ENCODE peak calls at places on chromosomes 16 and 17, in seven cellular contexts. F is activated CD4-positive, CD25-positive, alpha-beta regulatory T cell; Z is IMR-90; I is MCF 10A; K is mesothelial cell of epicardium; L is activated CD8-positive, alpha-beta memory T cell treated with anti-CD3 and anti-CD28 coated beads, Interleukin-2, amount 10 ng/mL, durations not matched to agents 7 days and 5 days; T is stimulated activated CD4-positive, alpha-beta T cell treated with anti-CD3 and anti-CD28 coated beads, Interleukin-4, amount 100 ng/mL, for 1 hour. H is an unnamed sample.

GRCh38 chr17:80889897-80890550 is 101.6 kb upstream of the CHMP6 start:
- DNase-seq in K (peak; percentile 16), I (no peak), F (no peak), Z (no peak), L (peak; percentile 76), T (peak; percentile 40), H (peak; percentile 48)

GRCh38 chr16:88608076-88608475 is 30.3 kb upstream of the IL17C start:
- DNase-seq in F (no peak), L (no peak), K (no peak), T (no peak), I (no peak), Z (no peak), H (no peak)

GRCh38 chr17:80760501-80760900 is 215.9 kb downstream of the RPTOR start:
- DNase-seq in L (no peak), T (no peak), Z (no peak), K (no peak), F (no peak), I (peak; percentile 82), H (peak; percentile 31)

GRCh38 chr17:68775338-68775737 is 174.2 kb upstream of the FAM20A start:
- DNase-seq in F (no peak), L (no peak), T (no peak), I (no peak), Z (no peak), K (no peak), H (no peak)

GRCh38 chr17:72715906-72716572 is 376.4 kb downstream of the SLC39A11 start:
- DNase-seq in L (no peak), K (no peak), Z (peak; percentile 98), I (peak; percentile 92), T (no peak), F (no peak), H (no peak)

GRCh38 chr17:66348605-66349165 is 46.3 kb downstream of the PRKCA start:
- DNase-seq in L (no peak), Z (peak; percentile 89), T (no peak), K (no peak), I (peak; percentile 70), F (no peak), H (no peak)

GRCh38 chr16:64679976-64680375 is 441.9 kb downstream of the CDH11 start:
- DNase-seq in L (no peak), T (no peak), F (no peak), K (no peak), Z (no peak), I (no peak), H (no peak)

GRCh38 chr17:51083976-51084375 is 36.7 kb downstream of the SPAG9 start:
- DNase-seq in L (no peak), I (no peak), Z (no peak), K (no peak), T (no peak), F (no peak), H (no peak)

GRCh38 chr17:5331506-5331905 is 49.4 kb downstream of the RABEP1 start:
- DNase-seq in F (no peak), L (no peak), Z (peak; percentile 59), T (no peak), K (no peak), I (no peak), H (no peak)

GRCh38 chr17:2789700-2790099 is 6.5 kb upstream of the RAP1GAP2 start:
- DNase-seq in I (peak; percentile 13), L (no peak), T (no peak), K (no peak), Z (no peak), F (no peak), H (no peak)

GRCh38 chr16:2033057-2033911 is 6.6 kb downstream of the NHERF2 start:
- DNase-seq in F (no peak), I (no peak), K (peak; percentile 45), Z (peak; percentile 54), T (no peak), L (no peak), H (no peak)

GRCh38 chr16:8641671-8642070 is 20.2 kb downstream of the METTL22 start:
- DNase-seq in F (no peak), L (no peak), T (no peak), I (no peak), Z (no peak), K (no peak), H (no peak)

GRCh38 chr16:50841081-50841886 is 99.4 kb downstream of the CYLD start:
- DNase-seq in K (no peak), F (no peak), Z (no peak), I (no peak), T (peak; percentile 43), L (peak; percentile 43), H (peak; percentile 54)

GRCh38 chr16:17515421-17516210 is 44.9 kb upstream of the XYLT1 start:
- DNase-seq in K (no peak), I (no peak), T (no peak), F (no peak), Z (peak; percentile 89), L (no peak), H (no peak)

GRCh38 chr16:77596243-77596642 is 126.1 kb upstream of the NUDT7 start:
- DNase-seq in I (peak; percentile 28), K (no peak), L (no peak), T (no peak), Z (peak; percentile 1), F (no peak), H (no peak)

GRCh38 chr17:36183811-36184765 is 7.7 kb upstream of the TBC1D3B start:
- DNase-seq in K (no peak), Z (no peak), I (no peak), F (no peak), L (peak; percentile 63), T (no peak), H (no peak)

GRCh38 chr17:81397314-81398169 is 2.3 kb downstream of the BAHCC1 start:
- DNase-seq in F (no peak), Z (peak; percentile 62), I (peak; percentile 69), L (no peak), K (no peak), T (no peak), H (no peak)

GRCh38 chr16:3832669-3833068 is 47.8 kb downstream of the CREBBP start:
- DNase-seq in F (no peak), K (no peak), T (no peak), I (no peak), L (no peak), Z (no peak), H (no peak)

GRCh38 chr16:54934536-54935410 is 4.1 kb downstream of the IRX5 start:
- DNase-seq in F (no peak), K (no peak), L (no peak), Z (no peak), T (no peak), I (peak; percentile 78), H (no peak)

GRCh38 chr16:17382949-17383348 is 87.8 kb downstream of the XYLT1 start:
- DNase-seq in K (no peak), L (peak; percentile 53), T (no peak), I (no peak), F (no peak), Z (no peak), H (no peak)

GRCh38 chr17:69961488-69962145 is 113.4 kb upstream of the KCNJ16 start:
- DNase-seq in K (no peak), Z (peak; percentile 47), F (no peak), I (no peak), L (no peak), T (no peak), H (no peak)

GRCh38 chr17:77649717-77650211 is 308.7 kb upstream of the TNRC6C start:
- DNase-seq in T (no peak), I (peak; percentile 38), F (no peak), L (peak; percentile 45), K (no peak), Z (no peak), H (no peak)

H was measured in activated T-cell treated with anti-CD3 and anti-CD28 coated beads, Interleukin-2, amount 50 U/mL, for 24 hours.